ENCODE peak calls at places on chromosomes 12 and 14, in nine cellular contexts. S, M, N, D, O, L, W, H and Y are unnamed samples.

GRCh38 chr14:97641827-97642226 is 844.6 kb downstream of the VRK1 start:
- DNase-seq in S (no peak), M (peak), N (peak), D (no peak), O (no peak), L (no peak), W (no peak), H (no peak), Y (peak)

GRCh38 chr14:99213603-99214002 is 58.4 kb downstream of the BCL11B start:
- DNase-seq in S (no peak), M (no peak), N (no peak), D (no peak), O (no peak), L (no peak), W (no peak), H (no peak), Y (no peak)

GRCh38 chr12:131135311-131135785 is 181.6 kb downstream of the ADGRD1 start:
- DNase-seq in S (no peak), M (no peak), N (no peak), D (no peak), O (no peak), L (no peak), W (no peak), H (no peak), Y (no peak)

GRCh38 chr12:106300761-106301160 is 1.8 kb upstream of the TCP11L2 start:
- DNase-seq in S (no peak), M (no peak), N (no peak), D (no peak), O (no peak), L (no peak), W (no peak), H (peak), Y (no peak)

GRCh38 chr14:99395904-99396530 is 84.6 kb downstream of the SETD3 start:
- DNase-seq in S (peak), M (peak), N (peak), D (no peak), O (peak), L (no peak), W (no peak), H (no peak), Y (peak)

GRCh38 chr14:53963491-53964227 is 7.0 kb upstream of the BMP4 start:
- DNase-seq in S (peak), M (no peak), N (no peak), D (peak), O (peak), L (no peak), W (peak), H (peak), Y (no peak)

GRCh38 chr14:58796636-58797429 is 159.1 kb downstream of the DACT1 start:
- DNase-seq in S (peak), M (no peak), N (no peak), D (peak), O (no peak), L (no peak), W (no peak), H (no peak), Y (peak)

GRCh38 chr12:15778126-15778525 is 11.1 kb downstream of the EPS8 start:
- DNase-seq in S (peak), M (no peak), N (peak), D (no peak), O (no peak), L (no peak), W (no peak), H (no peak), Y (no peak)

GRCh38 chr14:21867541-21867940 is 193.9 kb upstream of the OR4E1 start:
- DNase-seq in S (peak), M (peak), N (no peak), D (no peak), O (peak), L (no peak), W (no peak), H (no peak), Y (peak)

GRCh38 chr12:26172013-26172412 is 23.4 kb upstream of the SSPN start:
- DNase-seq in S (no peak), M (no peak), N (no peak), D (no peak), O (no peak), L (no peak), W (no peak), H (no peak), Y (no peak)

GRCh38 chr12:64056741-64057140 is 165.4 kb downstream of the KICS2 start:
- DNase-seq in S (no peak), M (no peak), N (no peak), D (no peak), O (no peak), L (no peak), W (no peak), H (no peak), Y (no peak)

GRCh38 chr12:27984275-27984674 is 11.7 kb upstream of the PTHLH start:
- DNase-seq in S (peak), M (peak), N (peak), D (no peak), O (peak), L (no peak), W (no peak), H (no peak), Y (no peak)

GRCh38 chr12:47361389-47362031 is 281.8 kb upstream of the AMIGO2 start:
- DNase-seq in S (no peak), M (peak), N (no peak), D (no peak), O (no peak), L (no peak), W (no peak), H (no peak), Y (peak)

GRCh38 chr14:101196051-101196450 is 292.5 kb upstream of the RTL1 start:
- DNase-seq in S (no peak), M (no peak), N (no peak), D (no peak), O (no peak), L (no peak), W (no peak), H (no peak), Y (no peak)